ENCODE peak calls at places on chromosomes 5 and 9, in six cellular contexts. O, T, J, W, Q and X are unnamed samples.
A peak's percentile ranks its signal among the peaks of the same experiment; 100 is the strongest.

GRCh38 chr5:136963521-136963920 is 535.6 kb downstream of the SPOCK1 start:
- DNase-seq in O (no peak), T (no peak), J (no peak), W (no peak), Q (no peak), X (no peak)

GRCh38 chr5:170268884-170269283 is 28.7 kb downstream of the LCP2 start:
- DNase-seq in O (no peak), T (no peak), J (no peak), W (no peak), Q (no peak), X (no peak)

GRCh38 chr5:168655316-168655715 is 76.1 kb upstream of the PANK3 start:
- DNase-seq in O (no peak), T (no peak), J (no peak), W (no peak), Q (no peak), X (no peak)

GRCh38 chr9:69584746-69585145 is 87.4 kb downstream of the APBA1 start:
- DNase-seq in O (no peak), T (no peak), J (no peak), W (no peak), Q (no peak), X (no peak)

GRCh38 chr5:10735569-10736255 is 25.3 kb downstream of the DAP start:
- DNase-seq in O (no peak), T (no peak), J (no peak), W (no peak), Q (no peak), X (no peak)

GRCh38 chr5:124162782-124163532 is 583.5 kb downstream of the ZNF608 start:
- DNase-seq in O (no peak), T (peak; percentile 32), J (no peak), W (no peak), Q (peak; percentile 4), X (no peak)

GRCh38 chr9:70093944-70094343 is 50.3 kb downstream of the MAMDC2 start:
- DNase-seq in O (no peak), T (no peak), J (no peak), W (no peak), Q (no peak), X (no peak)

GRCh38 chr5:145540375-145540774 is 294.8 kb downstream of the PRELID2 start:
- DNase-seq in O (no peak), T (no peak), J (no peak), W (no peak), Q (no peak), X (no peak)

GRCh38 chr5:172624083-172624995 is 16.7 kb upstream of the NEURL1B start:
- DNase-seq in O (no peak), T (no peak), J (no peak), W (no peak), Q (no peak), X (peak; percentile 34)

GRCh38 chr5:131671409-131671808 is 36.4 kb upstream of the RAPGEF6 start:
- DNase-seq in O (no peak), T (no peak), J (no peak), W (no peak), Q (no peak), X (no peak)

GRCh38 chr9:14307989-14308750 is 5.8 kb downstream of the NFIB start:
- DNase-seq in O (no peak), T (no peak), J (no peak), W (no peak), Q (no peak), X (no peak)

GRCh38 chr5:93800988-93801811 is 59.8 kb upstream of the POU5F2 start:
- DNase-seq in O (no peak), T (no peak), J (peak; percentile 26), W (peak; percentile 66), Q (peak; percentile 28), X (no peak)

GRCh38 chr5:80516826-80517225 is 28.9 kb downstream of the FAM151B start:
- DNase-seq in O (no peak), T (no peak), J (no peak), W (peak; percentile 36), Q (no peak), X (no peak)

GRCh38 chr5:137032929-137033328 is 466.2 kb downstream of the SPOCK1 start:
- DNase-seq in O (peak; percentile 66), T (no peak), J (no peak), W (no peak), Q (no peak), X (no peak)

GRCh38 chr9:88852794-88853193 is 138.5 kb upstream of the S1PR3 start:
- DNase-seq in O (no peak), T (no peak), J (no peak), W (peak; percentile 2), Q (no peak), X (no peak)

GRCh38 chr9:85554349-85554748 is 187.4 kb downstream of the AGTPBP1 start:
- DNase-seq in O (no peak), T (no peak), J (no peak), W (no peak), Q (no peak), X (no peak)

GRCh38 chr5:154315196-154315595 is 124.7 kb downstream of the GALNT10 start:
- DNase-seq in O (no peak), T (no peak), J (no peak), W (no peak), Q (no peak), X (no peak)

GRCh38 chr5:149063017-149063687 is at the start of gene SH3TC2:
- DNase-seq in O (peak; percentile 57), T (no peak), J (no peak), W (peak; percentile 72), Q (no peak), X (no peak)

GRCh38 chr9:104586496-104587180 is 12.6 kb downstream of the OR13C5 start:
- DNase-seq in O (no peak), T (no peak), J (no peak), W (no peak), Q (no peak), X (no peak)

GRCh38 chr5:90558344-90559192 is at the start of gene ADGRV1:
- DNase-seq in O (no peak), T (no peak), J (peak; percentile 96), W (peak; percentile 86), Q (no peak), X (peak; percentile 87)

GRCh38 chr5:98041661-98042060 is 731.8 kb upstream of the RGMB start:
- DNase-seq in O (no peak), T (no peak), J (no peak), W (no peak), Q (no peak), X (no peak)

GRCh38 chr5:158845941-158846340 is 253.8 kb downstream of the EBF1 start:
- DNase-seq in O (peak; percentile 31), T (no peak), J (no peak), W (no peak), Q (no peak), X (no peak)

GRCh38 chr9:126014726-126015125 is 267.6 kb downstream of the PBX3 start:
- DNase-seq in O (no peak), T (no peak), J (no peak), W (no peak), Q (no peak), X (no peak)

GRCh38 chr5:143023447-143024096 is 253.4 kb downstream of the ARHGAP26 start:
- DNase-seq in O (no peak), T (peak; percentile 24), J (peak; percentile 52), W (no peak), Q (peak; percentile 11), X (no peak)

GRCh38 chr5:142717582-142718215 is 31.8 kb upstream of the FGF1 start:
- DNase-seq in O (no peak), T (no peak), J (peak; percentile 64), W (no peak), Q (peak; percentile 7), X (no peak)

GRCh38 chr9:76153902-76154629 is 240.2 kb downstream of the RFK start:
- DNase-seq in O (no peak), T (no peak), J (no peak), W (no peak), Q (no peak), X (no peak)

GRCh38 chr9:136305822-136306690 is 2.2 kb upstream of the CCDC187 start:
- DNase-seq in O (no peak), T (no peak), J (peak; percentile 61), W (no peak), Q (no peak), X (no peak)

GRCh38 chr9:91502913-91503649 is 79.4 kb upstream of the NFIL3 start:
- DNase-seq in O (peak; percentile 72), T (no peak), J (no peak), W (no peak), Q (no peak), X (no peak)

GRCh38 chr9:94801242-94801641 is 74.7 kb downstream of the AOPEP start:
- DNase-seq in O (no peak), T (no peak), J (no peak), W (no peak), Q (no peak), X (no peak)

DNA sequence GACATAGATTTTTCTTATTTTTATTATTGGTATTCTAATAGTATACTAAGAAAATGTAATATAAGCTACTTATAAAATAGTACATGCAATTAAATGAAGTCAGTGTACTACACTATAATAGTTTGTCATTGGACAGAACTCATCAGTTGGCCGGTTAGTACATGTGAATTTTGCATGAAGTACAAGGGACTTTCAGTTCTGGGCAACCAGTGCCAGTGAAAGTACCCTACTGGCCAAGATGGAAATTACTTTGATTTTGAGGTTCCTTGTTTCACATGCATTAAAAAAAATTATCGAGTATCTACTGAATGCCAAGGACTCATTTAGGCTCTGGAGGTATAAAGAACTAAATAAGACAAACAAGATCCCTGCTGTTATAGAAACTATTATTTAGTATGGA is 213.4 kb upstream of the ELL2 start:
- DNase-seq in O (no peak), T (no peak), J (peak; percentile 24), W (peak; percentile 33), Q (no peak), X (no peak)
- TF ChIP-seq CTCF in O (peak; percentile 24), T (no peak), J (peak; percentile 52), W (peak; percentile 49), Q (peak; percentile 45), X (no peak)

DNA sequence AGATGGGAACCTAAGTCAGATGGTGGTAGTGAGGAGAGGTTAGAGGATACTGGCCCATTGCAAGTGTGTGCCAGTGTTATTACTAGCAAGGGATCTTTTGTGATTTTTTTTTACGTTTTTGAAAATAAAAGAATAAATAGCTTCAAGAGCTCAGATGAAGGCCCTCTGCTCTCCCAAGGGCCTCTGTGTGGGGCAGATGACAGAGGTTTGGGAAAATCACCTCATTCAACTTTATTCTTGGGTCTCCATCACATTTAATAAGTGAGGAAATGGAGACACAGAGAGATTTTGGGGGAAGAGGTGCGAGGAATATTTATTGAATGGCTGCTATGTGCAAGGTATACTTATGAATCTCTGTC is 10.1 kb upstream of the TRAF1 start:
- DNase-seq in O (no peak), T (no peak), J (no peak), W (no peak), Q (no peak), X (no peak)
- H3K4me1 ChIP-seq in O (peaks cover 90% of the 10 kb centered on the region), T (peaks cover 86% of the 10 kb centered on the region), J (peaks cover 32% of the 10 kb centered on the region), W (peaks cover 18% of the 10 kb centered on the region), Q (peaks cover 57% of the 10 kb centered on the region), X (peaks cover 25% of the 10 kb centered on the region)

DNA sequence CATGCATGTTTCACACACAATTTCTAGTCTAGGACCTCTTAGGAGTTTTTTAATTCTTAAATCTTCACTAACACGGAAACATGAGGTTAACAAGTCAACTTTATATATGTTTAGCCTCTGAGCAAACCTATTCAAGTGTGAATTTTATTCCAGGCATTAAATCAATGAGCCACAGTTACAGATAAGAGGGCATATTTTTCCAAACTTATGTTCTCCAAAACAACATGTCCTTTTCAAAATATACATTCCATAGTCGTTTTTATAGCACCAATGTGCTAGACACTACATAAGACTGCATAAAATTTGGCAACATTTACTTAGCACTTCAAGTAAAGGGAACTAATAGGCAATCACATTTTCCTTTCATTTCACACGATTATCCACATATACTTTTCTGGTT is 6.5 kb downstream of the TMEM245 start:
- DNase-seq in O (no peak), T (no peak), J (no peak), W (no peak), Q (no peak), X (no peak)
- TF ChIP-seq CTCF in O (no peak), T (no peak), J (no peak), W (no peak), Q (no peak), X (no peak)

GRCh38 chr9:82313697-82314096 is 325.1 kb downstream of the SPATA31D1 start:
- DNase-seq in O (no peak), T (no peak), J (no peak), W (no peak), Q (no peak), X (no peak)
- H3K4me1 ChIP-seq in O (no peaks in the 10 kb centered on the region), T (no peaks in the 10 kb centered on the region), J (no peaks in the 10 kb centered on the region), W (no peaks in the 10 kb centered on the region), Q (no peaks in the 10 kb centered on the region), X (no peaks in the 10 kb centered on the region)